ENCODE peak calls at places on chromosomes 1 and 21, in four cellular contexts. V is HepG2, X is K562, S is GM12878. K is an unnamed sample.

GRCh38 chr1:244112646-244113045 is 61.6 kb downstream of the ZBTB18 start:
- DNase-seq in V (no peak), X (no peak), S (no peak), K (no peak)

GRCh38 chr1:233587958-233588799 is 25.7 kb upstream of the KCNK1 start:
- DNase-seq in V (no peak), X (no peak), S (no peak), K (peak)

GRCh38 chr1:216293673-216294072 is 129.6 kb downstream of the USH2A start:
- DNase-seq in V (no peak), X (no peak), S (no peak), K (no peak)

GRCh38 chr1:107529511-107530149 is 388.8 kb downstream of the NTNG1 start:
- DNase-seq in V (peak), X (peak), S (peak), K (peak)

GRCh38 chr1:202836616-202837403 is 26.1 kb downstream of the PCAT6 start:
- DNase-seq in V (no peak), X (no peak), S (no peak), K (no peak)

GRCh38 chr1:210377934-210378333 is 49.2 kb downstream of the HHAT start:
- DNase-seq in V (no peak), X (no peak), S (no peak), K (no peak)

GRCh38 chr1:43783671-43784205 is 76.4 kb downstream of the ST3GAL3 start:
- DNase-seq in V (no peak), X (no peak), S (peak), K (no peak)

GRCh38 chr1:41381691-41382530 is 20.7 kb downstream of the FOXO6 start:
- DNase-seq in V (no peak), X (no peak), S (no peak), K (no peak)

GRCh38 chr1:157104598-157105293 is 5.1 kb upstream of the ETV3L start:
- DNase-seq in V (no peak), X (no peak), S (no peak), K (no peak)

GRCh38 chr21:46161180-46161799 is 5.9 kb upstream of the FTCD start:
- DNase-seq in V (no peak), X (no peak), S (no peak), K (no peak)

DNA sequence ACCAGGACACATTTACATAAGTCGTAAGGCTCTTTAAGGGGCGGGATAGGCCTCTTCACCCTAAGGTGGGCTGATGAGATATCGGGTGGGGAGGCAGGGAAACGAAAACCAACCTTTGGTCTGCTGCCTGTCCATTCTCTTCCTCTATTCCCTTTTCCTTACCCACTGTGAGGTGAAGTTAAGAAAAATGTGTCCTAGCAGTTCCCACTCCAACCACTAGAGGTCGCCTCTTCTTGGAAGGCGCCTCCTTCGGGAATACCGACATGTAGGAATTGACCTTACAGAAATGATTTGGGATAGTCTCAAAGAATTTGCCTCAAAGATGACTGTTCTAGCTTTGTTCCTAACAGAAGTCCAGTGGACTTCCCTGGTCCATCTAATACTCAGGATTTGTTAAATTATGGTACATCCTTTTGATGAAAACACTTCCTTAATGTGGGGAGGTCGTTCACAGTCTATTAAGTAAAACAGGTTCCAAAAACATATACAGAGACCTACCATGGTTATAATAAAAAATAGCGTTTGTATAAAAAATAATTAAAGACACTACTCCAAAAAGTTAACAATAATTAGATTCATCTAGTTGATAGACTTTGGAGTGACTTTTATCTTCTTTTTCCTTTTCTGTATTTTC is 14.1 kb downstream of the AZIN2 start:
- DNase-seq in V (peak), X (peak), S (no peak), K (peak)
- TF ChIP-seq FOXK2 in V (no peak), X (no peak), S (no peak), K (no peak)

DNA sequence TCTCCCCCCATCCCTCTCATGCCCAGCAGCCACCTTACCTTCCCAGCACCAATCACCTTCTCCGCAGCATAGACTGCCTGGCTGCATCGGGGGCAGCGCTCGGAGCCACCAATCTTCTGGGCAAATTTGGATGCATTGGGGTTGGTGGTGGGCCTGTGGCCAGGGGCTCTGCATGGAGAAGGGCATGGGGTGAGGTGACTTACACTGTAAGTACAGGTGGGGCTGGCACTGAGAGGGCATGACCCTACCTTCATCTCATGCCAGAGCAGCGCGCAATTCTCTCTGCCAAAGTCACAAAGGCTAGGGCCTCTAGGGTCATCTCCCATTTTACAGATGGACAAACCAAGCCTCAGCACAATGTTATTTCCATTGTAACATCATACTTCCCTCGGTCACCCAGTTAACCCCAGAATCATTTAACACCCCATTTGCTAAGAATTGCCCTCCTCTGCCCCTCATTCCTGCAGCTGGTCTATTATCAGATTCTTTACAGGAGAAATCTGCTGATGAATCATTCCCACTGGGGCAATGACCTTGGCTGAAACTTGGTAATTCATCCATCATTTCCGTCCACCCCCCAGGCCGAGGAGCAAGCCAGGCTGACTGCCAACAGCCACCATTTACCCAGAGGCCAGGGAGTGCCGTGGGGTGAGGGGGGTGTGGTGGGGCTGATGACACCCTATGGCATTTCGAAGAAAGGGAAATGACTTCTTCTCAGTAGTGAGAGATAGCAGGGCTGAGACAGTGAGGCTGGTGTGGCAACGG is 17.9 kb downstream of the CSRP1 start:
- DNase-seq in V (no peak), X (no peak), S (no peak), K (no peak)
- TF ChIP-seq SP1 in V (no peak), X (no peak), S (no peak), K (no peak)

GRCh38 chr21:42390696-42391095 is 5.2 kb downstream of the TMPRSS3 start:
- DNase-seq in V (no peak), X (no peak), S (no peak), K (no peak)

GRCh38 chr21:42388740-42389448 is 7.0 kb downstream of the TMPRSS3 start:
- DNase-seq in V (peak), X (no peak), S (no peak), K (no peak)

GRCh38 chr21:42387843-42388242 is 8.0 kb downstream of the TMPRSS3 start:
- DNase-seq in V (no peak), X (no peak), S (no peak), K (no peak)

GRCh38 chr21:42390193-42390592 is 5.7 kb downstream of the TMPRSS3 start:
- DNase-seq in V (no peak), X (no peak), S (no peak), K (no peak)

DNA sequence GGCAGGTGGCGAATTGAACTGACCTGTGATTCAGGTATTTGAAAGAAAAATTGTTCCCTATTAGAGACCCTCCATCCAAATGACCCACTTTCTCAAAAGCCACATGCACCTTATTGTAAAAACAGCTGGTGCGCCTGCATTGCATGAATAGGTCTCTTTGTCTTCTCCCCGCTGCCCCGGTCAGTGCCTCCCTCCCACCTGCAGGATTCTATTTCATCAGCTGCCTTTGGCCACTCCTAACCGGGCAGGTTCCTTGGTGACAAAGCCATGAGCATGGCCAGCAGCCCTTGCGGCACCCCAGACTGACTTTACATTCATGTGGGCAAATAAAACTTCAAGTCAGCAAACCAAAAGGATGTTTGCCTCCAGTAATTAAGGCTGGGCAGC is 6.4 kb downstream of the TMPRSS3 start:
- DNase-seq in V (peak), X (no peak), S (no peak), K (no peak)
- TF ChIP-seq FOXK2 in V (no peak), X (no peak), S (no peak), K (no peak)

GRCh38 chr1:205706601-205707502 is 26.5 kb upstream of the SLC45A3 start:
- DNase-seq in V (no peak), X (peak), S (no peak), K (no peak)

GRCh38 chr1:205711105-205712048 is 31.1 kb upstream of the SLC45A3 start:
- DNase-seq in V (peak), X (peak), S (peak), K (peak)

GRCh38 chr1:205709640-205710039 is 29.3 kb upstream of the SLC45A3 start:
- DNase-seq in V (peak), X (no peak), S (no peak), K (no peak)

GRCh38 chr1:205710201-205711062 is 30.1 kb upstream of the SLC45A3 start:
- DNase-seq in V (peak), X (no peak), S (no peak), K (no peak)

DNA sequence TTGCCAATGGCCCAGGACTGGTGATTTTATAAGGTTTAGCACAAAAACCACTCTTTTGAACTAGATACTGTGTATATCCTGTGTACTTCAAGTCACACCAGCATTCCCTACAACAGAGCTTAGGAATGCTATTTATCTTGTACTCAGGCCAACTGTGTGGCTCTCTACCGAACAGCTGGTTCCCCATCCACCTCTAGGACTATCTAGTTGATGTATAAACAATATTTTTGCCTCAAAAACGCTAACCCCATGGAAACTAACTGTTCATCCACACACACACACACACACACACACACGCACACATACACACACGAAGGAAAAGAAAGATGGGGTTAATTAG is 28.7 kb upstream of the SLC45A3 start:
- DNase-seq in V (peak), X (no peak), S (no peak), K (no peak)
- TF ChIP-seq SP1 in V (no peak), X (no peak), S (no peak), K (no peak)

DNA sequence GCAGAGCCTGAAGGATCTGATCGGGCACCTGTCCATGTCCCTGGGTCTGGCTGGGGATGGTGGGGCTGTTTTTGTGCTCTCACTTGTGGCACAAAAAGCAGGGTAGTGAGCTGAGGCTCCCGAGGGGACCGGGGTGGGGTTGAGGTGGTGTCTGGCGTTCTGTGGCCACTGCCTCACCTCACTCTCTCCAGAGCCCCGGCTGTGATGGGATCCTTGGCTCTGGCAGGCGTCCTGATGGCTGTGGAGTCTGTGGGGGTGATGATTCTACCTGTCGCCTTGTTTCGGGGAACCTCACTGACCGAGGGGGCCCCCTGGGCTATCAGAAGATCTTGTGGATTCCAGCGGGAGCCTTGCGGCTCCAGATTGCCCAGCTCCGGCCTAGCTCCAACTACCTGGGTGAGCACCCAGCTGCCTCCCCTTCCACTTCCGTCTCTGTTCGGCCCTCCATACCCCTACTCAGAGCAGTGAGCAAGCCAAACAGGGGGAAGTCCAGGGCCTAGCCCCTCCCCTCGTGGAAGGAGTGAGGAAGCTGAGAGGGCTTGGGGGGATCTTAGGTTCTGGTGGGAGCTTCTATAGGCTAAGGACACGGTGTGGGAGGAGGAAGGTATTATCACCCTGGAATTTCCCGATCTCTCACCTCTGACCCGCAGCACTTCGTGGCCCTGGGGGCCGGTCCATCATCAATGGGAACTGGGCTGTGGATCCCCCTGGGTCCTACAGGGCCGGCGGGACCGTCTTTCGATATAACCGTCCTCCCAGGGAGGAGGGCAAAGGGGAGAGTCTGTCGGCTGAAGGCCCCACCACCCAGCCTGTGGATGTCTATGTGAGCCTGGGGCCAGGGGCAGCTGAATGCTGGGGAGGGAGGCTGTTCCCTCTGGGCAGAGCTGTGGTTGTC is 7.0 kb downstream of the ADAMTSL4 start:
- DNase-seq in V (no peak), X (no peak), S (no peak), K (no peak)
- TF ChIP-seq FOXK2 in V (no peak), X (no peak), S (no peak), K (no peak)

DNA sequence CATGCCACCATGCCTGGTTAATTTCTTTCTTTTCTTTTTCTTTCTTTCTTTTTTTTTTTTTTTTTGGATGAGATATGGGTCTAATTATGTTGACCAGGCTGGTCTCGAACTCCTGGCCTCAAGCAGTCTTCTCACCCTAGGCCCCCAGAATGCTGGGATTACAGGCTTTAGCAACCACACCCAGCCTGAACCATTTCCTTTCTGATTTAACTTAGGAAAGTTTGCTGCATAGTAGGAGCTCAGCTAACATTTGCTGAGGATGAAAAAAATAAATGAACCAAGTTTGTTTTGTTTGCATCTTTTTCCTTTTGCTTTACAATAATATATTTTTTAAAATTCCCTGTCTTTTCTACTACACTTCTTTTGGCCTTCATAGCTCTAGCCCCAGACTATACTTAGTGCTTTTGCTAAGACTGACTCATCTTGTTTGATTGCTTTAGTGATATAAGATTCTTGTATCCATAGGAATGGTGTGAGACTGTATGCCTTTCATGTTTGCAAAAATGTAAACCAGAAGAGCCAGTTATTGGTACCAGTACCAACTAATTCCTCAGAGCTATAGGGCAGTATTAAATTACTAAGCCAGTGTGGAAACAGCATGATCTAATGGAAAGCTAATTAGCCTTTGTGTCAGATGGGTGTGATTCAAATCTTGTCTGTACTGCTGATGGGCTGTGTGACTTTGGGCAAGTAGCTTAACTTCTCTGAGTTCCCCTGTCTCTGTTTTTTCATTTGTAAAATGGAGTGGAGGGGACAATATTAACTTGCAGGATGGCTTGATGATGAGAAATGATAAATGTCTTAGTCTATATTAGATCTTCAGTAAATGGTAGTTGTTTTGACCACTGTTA is 66.9 kb downstream of the NFIA start:
- DNase-seq in V (no peak), X (no peak), S (no peak), K (no peak)
- TF ChIP-seq SP1 in V (no peak), X (no peak), S (no peak), K (no peak)

K was measured in HEK293T.